ENCODE peak calls at places on chromosomes 13 and 19, in seven cellular contexts. U is transverse colon; D is fibroblast of lung; Y is right lobe of liver; X is AG08395; G is stimulated activated CD4-positive, alpha-beta T cell treated with anti-CD3 and anti-CD28 coated beads, Interleukin-4, amount 100 ng/mL, for 4 hours; S is H54. K is an unnamed sample.

GRCh38 chr13:54415753-54416366 is 1387.2 kb downstream of the OLFM4 start:
- DNase-seq in S (no peak), U (no peak), X (no peak), Y (no peak), G (no peak), D (no peak), K (no peak)

GRCh38 chr19:8655340-8655709 is 24.9 kb downstream of the NFILZ start:
- DNase-seq in U (no peak), Y (no peak), S (no peak), X (no peak), G (peak), D (no peak), K (no peak)

GRCh38 chr19:55165952-55166529 is 372 bp downstream of the DNAAF3 start:
- DNase-seq in X (peak), U (peak), Y (no peak), G (peak), D (peak), S (peak), K (peak)

GRCh38 chr19:2500861-2501260 is 24.9 kb downstream of the GADD45B start:
- DNase-seq in G (no peak), U (peak), Y (no peak), S (no peak), D (no peak), X (no peak), K (peak)

GRCh38 chr13:112783946-112784500 is 94.2 kb downstream of the ATP11A start:
- DNase-seq in D (no peak), X (no peak), S (no peak), Y (no peak), G (no peak), U (no peak), K (no peak)

GRCh38 chr13:36919833-36920611 is at the start of gene SMAD9:
- DNase-seq in U (peak), D (peak), S (peak), G (peak), Y (peak), X (peak), K (peak)

GRCh38 chr19:12665281-12665573 is 1.3 kb downstream of the MAN2B1 start:
- DNase-seq in Y (peak), U (peak), S (no peak), G (peak), X (no peak), D (no peak), K (no peak)

GRCh38 chr13:113405481-113406300 is 41.8 kb upstream of the GRTP1 start:
- DNase-seq in S (no peak), Y (peak), U (no peak), X (no peak), D (peak), G (no peak), K (no peak)

GRCh38 chr19:5002143-5002542 is 33.2 kb downstream of the KDM4B start:
- DNase-seq in S (peak), X (peak), U (no peak), G (no peak), D (no peak), Y (no peak), K (peak)

GRCh38 chr13:107822006-107822405 is 393.3 kb downstream of the LIG4 start:
- DNase-seq in S (no peak), Y (no peak), X (no peak), U (no peak), D (no peak), G (no peak), K (no peak)

GRCh38 chr13:41974262-41974900 is 13.5 kb upstream of the VWA8 start:
- DNase-seq in X (no peak), D (no peak), U (no peak), Y (no peak), G (no peak), S (no peak), K (no peak)

GRCh38 chr19:17021793-17022590 is 4.6 kb downstream of the CPAMD8 start:
- DNase-seq in X (no peak), Y (no peak), U (no peak), D (no peak), G (no peak), S (no peak), K (no peak)